ENCODE peak calls at places on chromosomes 12 and 14, in four cellular contexts. O is activated CD8-positive, alpha-beta memory T cell treated with anti-CD3 and anti-CD28 coated beads for 1 hour; T is NCI-H2107; R is heart right ventricle. X is an unnamed sample.

GRCh38 chr12:65098364-65098763 is 22.7 kb downstream of the WIF1 start:
- DNase-seq in O (no peak), T (no peak), R (no peak), X (no peak)

GRCh38 chr12:110704750-110705149 is 15.8 kb upstream of the HVCN1 start:
- DNase-seq in O (no peak), T (no peak), R (no peak), X (no peak)

GRCh38 chr14:22664261-22664660 is 20.1 kb upstream of the OR6J1 start:
- DNase-seq in O (no peak), T (peak), R (no peak), X (no peak)

GRCh38 chr14:103448097-103448496 is 62.9 kb downstream of the MARK3 start:
- DNase-seq in O (no peak), T (no peak), R (no peak), X (no peak)

GRCh38 chr14:106631886-106632285 is 1105.5 kb downstream of the TMEM121 start:
- DNase-seq in O (no peak), T (no peak), R (no peak), X (no peak)

GRCh38 chr12:92928431-92928961 is 599 bp downstream of the EEA1 start:
- DNase-seq in O (no peak), T (no peak), R (peak), X (no peak)

GRCh38 chr14:22510527-22511110 is 78.4 kb downstream of the DAD1 start:
- DNase-seq in O (no peak), T (no peak), R (no peak), X (no peak)

GRCh38 chr14:85533821-85534271 is 3.9 kb downstream of the FLRT2 start:
- DNase-seq in O (no peak), T (no peak), R (no peak), X (no peak)

GRCh38 chr12:13390381-13390856 is 193.9 kb downstream of the EMP1 start:
- DNase-seq in O (no peak), T (peak), R (peak), X (peak)

GRCh38 chr12:45762185-45763110 is 32.9 kb downstream of the ARID2 start:
- DNase-seq in O (no peak), T (no peak), R (no peak), X (no peak)

GRCh38 chr12:109760031-109760929 is 46.7 kb downstream of the FAM222A start:
- DNase-seq in O (no peak), T (no peak), R (peak), X (no peak)

GRCh38 chr14:59301354-59301753 is 112.9 kb downstream of the DAAM1 start:
- DNase-seq in O (no peak), T (no peak), R (no peak), X (no peak)

GRCh38 chr14:93788307-93788556 is at the start of gene PRIMA1:
- DNase-seq in O (no peak), T (no peak), R (no peak), X (no peak)

GRCh38 chr14:103849151-103850013 is 2.0 kb upstream of the PPP1R13B start:
- DNase-seq in O (no peak), T (no peak), R (no peak), X (no peak)

GRCh38 chr12:93772003-93772402 is 94.8 kb downstream of the CRADD start:
- DNase-seq in O (no peak), T (no peak), R (no peak), X (no peak)

GRCh38 chr12:12461923-12462315 is 100.7 kb downstream of the DUSP16 start:
- DNase-seq in O (no peak), T (no peak), R (no peak), X (no peak)

GRCh38 chr14:20686386-20687143 is 2.0 kb upstream of the ANG start:
- DNase-seq in O (no peak), T (no peak), R (no peak), X (no peak)

GRCh38 chr12:128818065-128819022 is 5.4 kb downstream of the SLC15A4 start:
- DNase-seq in O (no peak), T (no peak), R (no peak), X (peak)

GRCh38 chr14:95597784-95598204 is 62.9 kb downstream of the GLRX5 start:
- DNase-seq in O (no peak), T (peak), R (no peak), X (no peak)

GRCh38 chr14:67532998-67533753 is at the start of gene PLEKHH1:
- DNase-seq in O (peak), T (peak), R (peak), X (no peak)

GRCh38 chr12:4272014-4272975 is 1.3 kb upstream of the CCND2 start:
- DNase-seq in O (peak), T (no peak), R (peak), X (peak)

GRCh38 chr14:104694991-104695659 is 5.7 kb downstream of the INF2 start:
- DNase-seq in O (no peak), T (peak), R (peak), X (no peak)

GRCh38 chr12:62799126-62799736 is 135.7 kb downstream of the PPM1H start:
- DNase-seq in O (no peak), T (peak), R (peak), X (peak)

GRCh38 chr14:102049258-102050025 is 37.4 kb downstream of the HSP90AA1 start:
- DNase-seq in O (no peak), T (no peak), R (no peak), X (no peak)

GRCh38 chr14:54683882-54684794 is 117.2 kb downstream of the SAMD4A start:
- DNase-seq in O (no peak), T (no peak), R (peak), X (no peak)

GRCh38 chr12:111505601-111506036 is 93.5 kb downstream of the ATXN2 start:
- DNase-seq in O (no peak), T (no peak), R (no peak), X (no peak)

GRCh38 chr12:92136883-92137582 is 8.6 kb downstream of the BTG1 start:
- DNase-seq in O (no peak), T (no peak), R (no peak), X (peak)

GRCh38 chr14:69038449-69039286 is 59.6 kb upstream of the ACTN1 start:
- DNase-seq in O (no peak), T (no peak), R (peak), X (no peak)

GRCh38 chr12:56029666-56030293 is 8.9 kb downstream of the IKZF4 start:
- DNase-seq in O (no peak), T (no peak), R (peak), X (no peak)

GRCh38 chr12:12999276-12999958 is 648 bp downstream of the HEBP1 start:
- DNase-seq in O (no peak), T (no peak), R (peak), X (no peak)

GRCh38 chr14:25472700-25473099 is 422.8 kb upstream of the STXBP6 start:
- DNase-seq in O (no peak), T (no peak), R (no peak), X (no peak)

GRCh38 chr12:6375269-6376078 is at the start of gene SCNN1A:
- DNase-seq in O (no peak), T (peak), R (no peak), X (no peak)

GRCh38 chr12:103799504-103800251 is 41.4 kb downstream of the NT5DC3 start:
- DNase-seq in O (no peak), T (peak), R (no peak), X (peak)

GRCh38 chr14:95505030-95505589 is 11.3 kb downstream of the SYNE3 start:
- DNase-seq in O (no peak), T (no peak), R (no peak), X (no peak)

X was measured in keratinocyte.